ENCODE peak calls at places on chromosomes 3 and 15, in five cellular contexts. A is heart left ventricle, E is H1, P is upper lobe of right lung, I is SJSA1. O is an unnamed sample. For H3K4me1, the result is how much of the 10 kb centered on the place peaks cover.

GRCh38 chr15:58771621-58772235 is 626 bp downstream of the MINDY2 start:
- DNase-seq in A (peak), E (no peak), P (peak), I (no peak), O (peak)

GRCh38 chr15:89023311-89023961 is 64.8 kb upstream of the ABHD2 start:
- DNase-seq in A (no peak), E (no peak), P (no peak), I (no peak), O (peak)

GRCh38 chr3:80060664-80061063 is 292.9 kb upstream of the ROBO1 start:
- DNase-seq in A (no peak), E (no peak), P (no peak), I (no peak), O (no peak)

GRCh38 chr15:74172751-74173544 is 562 bp upstream of the ISLR start:
- DNase-seq in A (peak), E (no peak), P (no peak), I (no peak), O (no peak)

GRCh38 chr15:80565988-80566387 is 129.1 kb upstream of the ABHD17C start:
- DNase-seq in A (no peak), E (no peak), P (no peak), I (no peak), O (no peak)

GRCh38 chr15:74955796-74956647 is 550 bp downstream of the RPP25 start:
- DNase-seq in A (peak), E (peak), P (peak), I (no peak), O (no peak)

GRCh38 chr3:165206454-165207266 is 10.5 kb upstream of the SLITRK3 start:
- DNase-seq in A (peak), E (peak), P (peak), I (peak), O (peak)

GRCh38 chr3:152466784-152467183 is 198.1 kb downstream of the MBNL1 start:
- DNase-seq in A (no peak), E (no peak), P (no peak), I (no peak), O (no peak)

GRCh38 chr3:155037508-155038202 is 42.5 kb upstream of the MME start:
- DNase-seq in A (no peak), E (no peak), P (no peak), I (no peak), O (no peak)

GRCh38 chr15:60074181-60074885 is 70.2 kb downstream of the FOXB1 start:
- DNase-seq in A (no peak), E (no peak), P (no peak), I (peak), O (no peak)

GRCh38 chr3:14598143-14598569 is 53.4 kb upstream of the CCDC174 start:
- DNase-seq in A (no peak), E (peak), P (no peak), I (no peak), O (no peak)

GRCh38 chr3:150503402-150504099 is 42.7 kb downstream of the SERP1 start:
- DNase-seq in A (no peak), E (no peak), P (no peak), I (no peak), O (no peak)

GRCh38 chr3:195094211-195094921 is 176.6 kb downstream of the XXYLT1 start:
- DNase-seq in A (no peak), E (no peak), P (peak), I (no peak), O (no peak)

GRCh38 chr15:52558196-52558595 is 10.6 kb downstream of the ARPP19 start:
- DNase-seq in A (no peak), E (no peak), P (no peak), I (peak), O (peak)

GRCh38 chr3:182969277-182969676 is 11.1 kb downstream of the DCUN1D1 start:
- DNase-seq in A (no peak), E (no peak), P (no peak), I (peak), O (no peak)

GRCh38 chr3:149449799-149450198 is 24.7 kb upstream of the TM4SF4 start:
- DNase-seq in A (no peak), E (no peak), P (no peak), I (no peak), O (no peak)

GRCh38 chr3:104992618-104993017 is 374.1 kb upstream of the ALCAM start:
- DNase-seq in A (no peak), E (no peak), P (no peak), I (no peak), O (no peak)

GRCh38 chr15:47184405-47185221 is 532.7 kb upstream of the SEMA6D start:
- DNase-seq in A (peak), E (peak), P (peak), I (no peak), O (no peak)

GRCh38 chr15:60044636-60045273 is 40.6 kb downstream of the FOXB1 start:
- DNase-seq in A (no peak), E (no peak), P (no peak), I (no peak), O (no peak)

GRCh38 chr3:99319961-99320360 is 318.4 kb upstream of the COL8A1 start:
- DNase-seq in A (no peak), E (no peak), P (no peak), I (peak), O (no peak)

GRCh38 chr3:34200576-34200975 is 402.1 kb downstream of the PDCD6IP start:
- DNase-seq in A (no peak), E (no peak), P (no peak), I (no peak), O (no peak)

GRCh38 chr3:131901686-131902085 is 133.1 kb downstream of the CPNE4 start:
- DNase-seq in A (no peak), E (no peak), P (no peak), I (no peak), O (no peak)

GRCh38 chr3:9869955-9870354 is 10.1 kb downstream of the CIDEC start:
- DNase-seq in A (no peak), E (no peak), P (no peak), I (no peak), O (no peak)

GRCh38 chr3:134993011-134993410 is 198.0 kb downstream of the EPHB1 start:
- DNase-seq in A (no peak), E (no peak), P (no peak), I (no peak), O (no peak)

GRCh38 chr15:23532019-23532418 is 33.5 kb upstream of the MKRN3 start:
- DNase-seq in A (no peak), E (no peak), P (no peak), I (no peak), O (peak)

GRCh38 chr3:168495251-168495650 is 399.5 kb upstream of the GOLIM4 start:
- DNase-seq in A (no peak), E (no peak), P (no peak), I (no peak), O (no peak)

GRCh38 chr3:15858547-15859506 is 61.0 kb upstream of the ANKRD28 start:
- DNase-seq in A (peak), E (peak), P (peak), I (peak), O (peak)

DNA sequence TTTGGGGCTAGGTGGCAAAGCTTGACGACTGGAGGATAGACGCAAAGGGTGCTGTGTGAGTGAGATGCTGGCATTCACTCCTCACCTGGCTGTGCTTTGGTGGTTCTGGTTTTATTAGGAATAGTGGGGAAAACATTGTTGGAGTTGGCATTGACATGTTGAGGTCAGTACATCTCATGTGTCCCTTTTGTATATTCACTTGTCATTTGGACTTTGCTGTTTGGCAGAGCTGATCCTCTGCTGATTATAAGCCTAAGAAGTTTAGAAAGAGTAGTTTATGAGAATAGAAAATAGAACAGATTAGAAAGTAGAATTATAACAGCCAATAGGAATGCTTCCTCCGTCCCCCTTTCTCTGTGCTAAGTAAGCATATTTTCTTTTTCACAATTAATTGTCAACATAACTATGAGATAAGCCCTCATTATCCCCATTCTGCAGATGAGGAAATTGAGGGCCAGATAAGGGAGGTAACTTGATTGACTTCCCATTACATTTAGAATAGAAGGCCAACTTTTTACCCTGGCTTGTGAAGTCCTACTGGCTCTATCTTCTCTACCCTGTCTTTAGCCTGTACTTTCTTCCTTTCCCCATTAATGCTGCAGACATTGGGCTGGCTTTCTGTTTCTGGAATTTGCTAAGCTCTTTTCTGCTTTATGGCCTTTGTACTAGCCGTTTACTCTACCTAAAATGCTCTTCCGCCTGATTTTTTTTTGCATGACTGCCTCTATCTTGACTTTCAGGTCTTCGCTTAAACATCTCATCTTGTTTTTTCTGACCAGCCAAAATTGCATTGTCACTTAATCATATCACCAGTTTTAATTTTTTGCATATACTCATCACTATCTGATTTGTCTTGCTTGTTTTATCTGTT is 12.8 kb downstream of the ITPR1 start:
- DNase-seq in A (no peak), E (no peak), P (no peak), I (no peak), O (no peak)
- H3K4me1 ChIP-seq in A (under half), E (under half), P (under half), I (under half), O (under half)

GRCh38 chr3:159191454-159191853 is 389.6 kb downstream of the MFSD1 start:
- DNase-seq in A (no peak), E (no peak), P (no peak), I (no peak), O (no peak)
- H3K4me1 ChIP-seq in A (under half), E (under half), P (under half), I (under half), O (under half)

DNA sequence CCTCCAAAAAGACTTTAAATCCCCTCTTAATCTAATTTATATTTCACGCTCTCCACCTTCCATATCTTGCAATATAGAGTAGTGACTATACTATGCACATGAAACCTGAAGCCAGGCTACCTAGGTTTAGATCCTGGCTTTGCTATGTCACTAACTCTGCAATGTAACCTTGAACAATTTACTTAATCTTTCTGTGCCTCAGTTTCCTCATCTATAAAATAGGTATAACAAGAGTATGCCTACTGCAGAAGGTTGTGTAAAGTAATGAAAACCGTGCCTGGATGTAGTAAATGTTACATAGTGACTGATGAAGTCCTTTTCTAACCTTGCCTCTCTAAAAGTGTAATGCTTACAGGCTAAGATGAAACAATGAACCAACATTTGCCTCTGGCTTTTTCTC is 18.5 kb downstream of the HERC1 start:
- DNase-seq in A (no peak), E (no peak), P (no peak), I (no peak), O (no peak)
- H3K4me1 ChIP-seq in A (half or more), E (under half), P (half or more), I (under half), O (under half)

GRCh38 chr3:30614373-30614772 is 8.0 kb downstream of the TGFBR2 start:
- DNase-seq in A (no peak), E (no peak), P (no peak), I (no peak), O (no peak)
- H3K4me1 ChIP-seq in A (half or more), E (under half), P (half or more), I (under half), O (half or more)